ENCODE peak calls at places on chromosomes 16 and 17, in four cellular contexts. One of them, this sample, is unnamed. For H3K27me3 and H3K9me3, the result is how much of the 10 kb centered on the place peaks cover.

GRCh38 chr16:71229344-71229743 is 1.2 kb downstream of the HYDIN start:
- DNase-seq in CD8-positive, alpha-beta memory T cell: no peak
- DNase-seq in uterus: no peak
- DNase-seq in astrocyte: no peak
- DNase-seq in this sample: no peak

GRCh38 chr16:50550035-50550434 is 1.8 kb downstream of the NKD1 start:
- DNase-seq in uterus: peak
- DNase-seq in CD8-positive, alpha-beta memory T cell: no peak
- DNase-seq in astrocyte: no peak
- DNase-seq in this sample: no peak

GRCh38 chr17:269616-270514 is 82.7 kb downstream of the RPH3AL start:
- DNase-seq in CD8-positive, alpha-beta memory T cell: no peak
- DNase-seq in astrocyte: no peak
- DNase-seq in uterus: peak
- DNase-seq in this sample: no peak

GRCh38 chr17:8885968-8886674 is 18.6 kb upstream of the PIK3R6 start:
- DNase-seq in CD8-positive, alpha-beta memory T cell: peak
- DNase-seq in astrocyte: no peak
- DNase-seq in uterus: no peak
- DNase-seq in this sample: no peak

GRCh38 chr16:84144301-84144858 is 597 bp downstream of the HSDL1 start:
- DNase-seq in uterus: peak
- DNase-seq in CD8-positive, alpha-beta memory T cell: peak
- DNase-seq in astrocyte: no peak
- DNase-seq in this sample: peak

GRCh38 chr17:9195961-9196668 is 174.8 kb downstream of the NTN1 start:
- DNase-seq in uterus: no peak
- DNase-seq in CD8-positive, alpha-beta memory T cell: no peak
- DNase-seq in astrocyte: no peak
- DNase-seq in this sample: no peak

GRCh38 chr17:624341-624860 is 90.2 kb downstream of the VPS53 start:
- DNase-seq in uterus: no peak
- DNase-seq in CD8-positive, alpha-beta memory T cell: no peak
- DNase-seq in astrocyte: no peak
- DNase-seq in this sample: no peak

GRCh38 chr17:49915670-49916069 is 53.3 kb upstream of the DLX4 start:
- DNase-seq in CD8-positive, alpha-beta memory T cell: no peak
- DNase-seq in uterus: no peak
- DNase-seq in astrocyte: no peak
- DNase-seq in this sample: no peak

GRCh38 chr17:66684716-66685115 is 150.2 kb upstream of the CACNG5 start:
- DNase-seq in uterus: no peak
- DNase-seq in astrocyte: no peak
- DNase-seq in CD8-positive, alpha-beta memory T cell: no peak
- DNase-seq in this sample: no peak

GRCh38 chr16:84496991-84497390 is 7.5 kb downstream of the MEAK7 start:
- DNase-seq in astrocyte: no peak
- DNase-seq in CD8-positive, alpha-beta memory T cell: no peak
- DNase-seq in uterus: no peak
- DNase-seq in this sample: no peak

GRCh38 chr17:29115906-29116651 is 64.1 kb downstream of the MYO18A start:
- DNase-seq in CD8-positive, alpha-beta memory T cell: no peak
- DNase-seq in astrocyte: no peak
- DNase-seq in uterus: no peak
- DNase-seq in this sample: no peak

GRCh38 chr16:72317378-72317777 is 145.4 kb upstream of the PMFBP1 start:
- DNase-seq in uterus: no peak
- DNase-seq in CD8-positive, alpha-beta memory T cell: no peak
- DNase-seq in astrocyte: peak
- DNase-seq in this sample: no peak

GRCh38 chr16:82633964-82634600 is 7.3 kb downstream of the CDH13 start:
- DNase-seq in uterus: no peak
- DNase-seq in astrocyte: peak
- DNase-seq in CD8-positive, alpha-beta memory T cell: no peak
- DNase-seq in this sample: no peak

GRCh38 chr16:52569296-52569695 is 22.4 kb upstream of the TOX3 start:
- DNase-seq in astrocyte: no peak
- DNase-seq in CD8-positive, alpha-beta memory T cell: no peak
- DNase-seq in uterus: no peak
- DNase-seq in this sample: no peak

GRCh38 chr17:15264542-15264941 is 584 bp downstream of the PMP22 start:
- DNase-seq in CD8-positive, alpha-beta memory T cell: no peak
- DNase-seq in uterus: no peak
- DNase-seq in astrocyte: no peak
- DNase-seq in this sample: no peak

GRCh38 chr16:49755291-49755611 is 100.7 kb downstream of the ZNF423 start:
- DNase-seq in astrocyte: peak
- DNase-seq in uterus: no peak
- DNase-seq in CD8-positive, alpha-beta memory T cell: no peak
- DNase-seq in this sample: no peak

GRCh38 chr17:28878981-28879380 is 18.6 kb downstream of the FLOT2 start:
- DNase-seq in uterus: no peak
- DNase-seq in astrocyte: peak
- DNase-seq in CD8-positive, alpha-beta memory T cell: no peak
- DNase-seq in this sample: no peak

GRCh38 chr17:19380551-19381284 is 2.4 kb downstream of the MAPK7 start:
- DNase-seq in astrocyte: no peak
- DNase-seq in CD8-positive, alpha-beta memory T cell: no peak
- DNase-seq in uterus: peak
- DNase-seq in this sample: no peak

GRCh38 chr17:3798273-3799180 is 2.5 kb downstream of the ITGAE start:
- DNase-seq in astrocyte: no peak
- DNase-seq in uterus: no peak
- DNase-seq in CD8-positive, alpha-beta memory T cell: no peak
- DNase-seq in this sample: no peak

GRCh38 chr17:80696964-80697363 is 152.3 kb downstream of the RPTOR start:
- DNase-seq in CD8-positive, alpha-beta memory T cell: no peak
- DNase-seq in uterus: no peak
- DNase-seq in astrocyte: no peak
- DNase-seq in this sample: no peak

GRCh38 chr16:11968577-11968976 is 3.6 kb downstream of the TNFRSF17 start:
- DNase-seq in astrocyte: no peak
- DNase-seq in uterus: no peak
- DNase-seq in CD8-positive, alpha-beta memory T cell: no peak
- DNase-seq in this sample: no peak

DNA sequence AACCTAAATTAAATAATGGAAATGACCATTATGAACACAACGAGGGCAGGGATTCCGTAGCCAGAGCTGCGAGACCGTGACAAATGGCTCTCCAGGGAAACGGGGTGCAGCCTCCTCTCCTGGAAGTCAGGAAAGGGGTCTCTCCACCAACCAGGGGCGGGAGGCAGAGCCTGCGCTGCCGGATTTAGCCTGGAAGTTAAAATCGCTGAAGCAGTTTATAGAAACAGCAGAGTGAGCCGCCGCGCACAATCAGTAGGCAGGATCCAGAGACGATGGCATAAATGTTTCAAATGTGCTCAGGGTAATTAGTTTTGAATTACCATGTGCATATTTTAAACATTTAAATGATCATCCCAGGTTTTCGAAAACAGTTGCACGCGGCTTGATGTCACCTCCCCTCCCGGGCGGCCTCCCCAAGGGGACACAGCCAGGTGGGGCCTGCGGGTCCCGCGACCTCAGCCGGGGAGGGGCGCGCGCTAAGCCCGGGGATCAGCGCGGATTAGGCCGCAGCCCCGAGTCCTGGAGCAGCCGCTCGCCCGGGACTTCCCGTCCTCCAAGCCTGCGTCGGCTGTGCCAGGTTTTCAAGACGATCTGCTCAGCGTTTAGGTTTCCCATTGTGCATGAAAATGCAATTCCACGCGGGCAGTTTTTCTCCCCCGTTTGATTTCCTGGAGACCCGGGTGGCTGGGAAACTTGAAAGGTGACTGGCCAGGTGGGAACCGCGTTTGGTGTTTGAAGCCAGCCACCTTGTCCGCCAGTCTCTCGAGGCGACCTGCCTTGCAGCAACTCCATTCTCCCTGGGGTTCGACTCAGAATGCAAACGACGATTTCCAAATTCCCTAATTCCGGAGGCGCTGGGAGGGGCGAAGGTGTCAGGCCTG is 78.3 kb downstream of the RPA1 start:
- DNase-seq in uterus: no peak
- DNase-seq in CD8-positive, alpha-beta memory T cell: no peak
- DNase-seq in astrocyte: peak
- DNase-seq in this sample: no peak
- H3K27me3 ChIP-seq in uterus: under half
- H3K27me3 ChIP-seq in CD8-positive, alpha-beta memory T cell: under half
- H3K27me3 ChIP-seq in astrocyte: half or more
- H3K27me3 ChIP-seq in this sample: under half

DNA sequence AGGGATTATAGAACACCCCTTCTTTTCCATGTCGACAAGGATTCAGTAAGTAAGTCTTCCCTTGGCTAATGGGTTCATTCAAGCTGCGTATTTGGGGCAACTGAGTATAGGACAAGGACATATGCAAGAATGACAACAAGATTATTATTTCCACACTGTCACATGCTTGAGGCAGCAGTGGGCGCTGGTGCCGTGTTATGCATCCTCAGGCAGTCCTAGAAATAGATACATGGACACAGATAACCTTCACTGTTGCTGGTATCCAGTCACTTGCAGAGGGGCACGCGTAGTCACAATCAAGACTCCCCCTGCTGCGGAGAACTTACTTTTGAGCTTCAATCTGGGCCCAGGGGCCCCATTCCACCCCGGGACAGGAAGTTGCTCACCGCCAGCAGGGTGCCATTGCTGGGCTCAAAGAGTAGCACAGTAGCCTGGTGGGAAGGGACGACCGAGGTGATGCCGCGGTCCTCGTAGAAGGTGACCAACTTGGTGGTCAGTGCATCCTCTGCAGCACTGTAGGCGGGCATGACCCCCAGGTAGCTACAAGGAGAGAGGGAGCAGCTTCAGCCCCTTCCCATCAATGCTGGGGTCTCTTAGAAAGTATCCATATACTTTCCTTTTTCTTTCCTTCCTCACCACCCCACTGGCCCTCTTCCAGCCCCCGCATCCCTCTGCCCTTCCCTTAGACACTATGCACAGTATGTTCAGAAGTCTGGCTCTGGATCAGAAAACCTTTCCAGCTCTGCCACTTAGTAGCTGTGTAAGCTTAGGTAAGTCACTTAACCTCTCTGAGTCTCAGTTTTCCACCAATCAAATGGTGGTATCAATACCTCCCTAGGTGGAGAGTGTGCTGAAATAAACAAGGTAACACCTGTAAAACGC is 804 bp downstream of the CRYM start:
- DNase-seq in CD8-positive, alpha-beta memory T cell: no peak
- DNase-seq in uterus: no peak
- DNase-seq in astrocyte: no peak
- DNase-seq in this sample: no peak
- H3K4me3 ChIP-seq in CD8-positive, alpha-beta memory T cell: peak
- H3K4me3 ChIP-seq in uterus: peak
- H3K4me3 ChIP-seq in astrocyte: no peak
- H3K4me3 ChIP-seq in this sample: no peak

GRCh38 chr17:6464446-6465041 is 20.3 kb downstream of the PIMREG start:
- DNase-seq in astrocyte: no peak
- DNase-seq in uterus: no peak
- DNase-seq in CD8-positive, alpha-beta memory T cell: no peak
- DNase-seq in this sample: no peak

GRCh38 chr17:6461792-6462524 is 17.7 kb downstream of the PIMREG start:
- DNase-seq in CD8-positive, alpha-beta memory T cell: no peak
- DNase-seq in astrocyte: no peak
- DNase-seq in uterus: no peak
- DNase-seq in this sample: no peak

GRCh38 chr17:6462692-6463091 is 18.4 kb downstream of the PIMREG start:
- DNase-seq in CD8-positive, alpha-beta memory T cell: no peak
- DNase-seq in uterus: no peak
- DNase-seq in astrocyte: no peak
- DNase-seq in this sample: no peak

GRCh38 chr17:6465206-6466003 is 21.1 kb downstream of the PIMREG start:
- DNase-seq in uterus: no peak
- DNase-seq in astrocyte: no peak
- DNase-seq in CD8-positive, alpha-beta memory T cell: no peak
- DNase-seq in this sample: no peak

DNA sequence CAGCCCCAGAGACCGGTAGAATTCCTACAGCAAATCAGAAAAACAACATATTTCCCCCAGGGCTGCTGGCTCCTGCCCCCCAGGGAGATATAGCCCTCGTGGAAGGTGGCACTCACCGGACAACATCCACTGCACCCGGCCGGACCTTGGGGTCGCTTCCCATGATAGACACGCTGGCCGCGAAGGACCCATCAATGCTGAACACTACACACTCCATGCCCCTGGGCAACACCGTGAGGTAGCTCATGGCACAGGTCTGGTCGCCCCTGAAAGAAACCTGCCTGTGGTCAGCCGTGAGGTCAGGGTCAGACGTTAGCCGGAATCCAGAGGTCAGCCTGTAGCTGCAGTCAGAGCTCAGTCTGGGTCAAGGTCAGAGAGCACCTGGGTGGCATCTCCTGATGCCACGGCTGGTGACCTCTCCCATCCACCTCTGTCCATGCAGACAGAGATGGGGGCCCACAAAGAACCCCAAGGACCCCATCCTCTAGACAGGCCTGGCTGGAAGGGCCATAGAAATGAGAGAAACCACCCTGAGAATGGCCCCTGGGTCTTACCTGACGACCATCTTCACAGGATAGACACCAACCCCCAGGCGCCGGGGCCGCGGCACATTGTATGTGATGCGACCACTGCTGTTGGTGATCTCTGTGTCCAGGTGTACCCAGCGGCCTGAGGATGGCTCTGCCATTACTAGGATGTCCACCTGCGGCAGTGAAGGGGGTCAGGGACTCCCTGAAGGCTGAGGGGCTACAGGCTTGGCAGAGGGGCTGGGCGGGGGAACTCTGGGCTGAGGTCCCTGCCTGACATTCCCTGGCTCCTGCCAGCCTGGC is 19.6 kb downstream of the PIMREG start:
- DNase-seq in CD8-positive, alpha-beta memory T cell: no peak
- DNase-seq in uterus: no peak
- DNase-seq in astrocyte: no peak
- DNase-seq in this sample: no peak
- H3K9me3 ChIP-seq in CD8-positive, alpha-beta memory T cell: under half
- H3K9me3 ChIP-seq in uterus: under half
- H3K9me3 ChIP-seq in astrocyte: under half
- H3K9me3 ChIP-seq in this sample: under half

GRCh38 chr17:47741793-47742145 is 8.7 kb downstream of the TBX21 start:
- DNase-seq in uterus: no peak
- DNase-seq in astrocyte: no peak
- DNase-seq in CD8-positive, alpha-beta memory T cell: no peak
- DNase-seq in this sample: no peak

GRCh38 chr17:47742319-47743181 is 9.5 kb downstream of the TBX21 start:
- DNase-seq in CD8-positive, alpha-beta memory T cell: no peak
- DNase-seq in astrocyte: no peak
- DNase-seq in uterus: no peak
- DNase-seq in this sample: no peak

GRCh38 chr17:47744168-47745036 is 11.4 kb downstream of the TBX21 start:
- DNase-seq in uterus: no peak
- DNase-seq in astrocyte: no peak
- DNase-seq in CD8-positive, alpha-beta memory T cell: no peak
- DNase-seq in this sample: no peak

GRCh38 chr17:47741109-47741792 is 8.2 kb downstream of the TBX21 start:
- DNase-seq in uterus: no peak
- DNase-seq in astrocyte: no peak
- DNase-seq in CD8-positive, alpha-beta memory T cell: no peak
- DNase-seq in this sample: no peak

DNA sequence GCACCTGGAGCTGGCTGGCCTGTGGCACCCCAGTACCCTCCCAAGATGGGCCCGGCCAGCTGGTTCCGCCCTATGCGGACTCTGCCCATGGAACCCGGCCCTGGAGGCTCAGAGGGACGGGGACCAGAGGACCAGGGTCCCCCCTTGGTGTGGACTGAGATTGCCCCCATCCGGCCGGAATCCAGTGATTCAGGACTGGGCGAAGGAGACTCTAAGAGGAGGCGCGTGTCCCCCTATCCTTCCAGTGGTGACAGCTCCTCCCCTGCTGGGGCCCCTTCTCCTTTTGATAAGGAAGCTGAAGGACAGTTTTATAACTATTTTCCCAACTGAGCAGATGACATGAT is 12.0 kb downstream of the TBX21 start:
- DNase-seq in CD8-positive, alpha-beta memory T cell: no peak
- DNase-seq in uterus: no peak
- DNase-seq in astrocyte: no peak
- DNase-seq in this sample: no peak
- H3K27me3 ChIP-seq in CD8-positive, alpha-beta memory T cell: under half
- H3K27me3 ChIP-seq in uterus: under half
- H3K27me3 ChIP-seq in astrocyte: under half
- H3K27me3 ChIP-seq in this sample: under half

This sample was measured in effector memory CD4-positive, alpha-beta T cell.